ENCODE peak calls at places on chromosomes 11 and 22, in six cellular contexts. I is activated gamma-delta T cell treated with Interleukin-2 at 50 U/mL for 16 hours, C is fibroblast of lung, U is HAP-1, Z is NCI-H2171, H is NCI-H1436. T is an unnamed sample.

GRCh38 chr22:49812838-49813237 is 14.8 kb downstream of the BRD1 start:
- DNase-seq in Z (no peak), U (no peak), H (no peak), I (no peak), C (no peak), T (peak)

GRCh38 chr11:123461164-123461563 is 31.1 kb downstream of the GRAMD1B start:
- DNase-seq in U (no peak), C (no peak), Z (no peak), H (no peak), I (no peak), T (no peak)

GRCh38 chr22:50219800-50220602 is 19.2 kb downstream of the SELENOO start:
- DNase-seq in H (no peak), U (no peak), C (no peak), I (no peak), Z (no peak), T (no peak)

GRCh38 chr11:101863361-101863760 is 51.4 kb upstream of the CEP126 start:
- DNase-seq in H (no peak), I (no peak), C (peak), U (no peak), Z (no peak), T (peak)

GRCh38 chr22:42602470-42602869 is 12.2 kb downstream of the POLDIP3 start:
- DNase-seq in U (no peak), I (no peak), H (no peak), C (no peak), Z (no peak), T (no peak)

GRCh38 chr11:110878513-110878912 is 166.3 kb upstream of the ARHGAP20 start:
- DNase-seq in Z (no peak), C (peak), U (no peak), I (no peak), H (no peak), T (no peak)

GRCh38 chr11:10669258-10670033 is 24.1 kb downstream of the IRAG1 start:
- DNase-seq in Z (no peak), I (no peak), C (peak), H (no peak), U (no peak), T (peak)

GRCh38 chr11:110447897-110448522 is 18.3 kb downstream of the FDX1 start:
- DNase-seq in C (peak), I (no peak), Z (no peak), U (no peak), H (no peak), T (no peak)

GRCh38 chr11:119180729-119181676 is 4.3 kb upstream of the NHERF4 start:
- DNase-seq in I (no peak), Z (no peak), C (no peak), U (no peak), H (no peak), T (no peak)

GRCh38 chr11:45662665-45663485 is 2.5 kb downstream of the CHST1 start:
- DNase-seq in C (peak), U (peak), I (no peak), H (no peak), Z (no peak), T (peak)

T was measured in mesenchymal stem cell.